ENCODE peak calls at places on chromosomes 12 and 14, in eight cellular contexts. V is GM10248; I is CMK; H is Kasumi-1; P is HCEC 1CT; E is stimulated activated CD4-positive, alpha-beta T cell treated with anti-CD3 and anti-CD28 coated beads, Interleukin-2, amount 100 ng/mL, for 48 hours; K is MCF 10A; M is EL. F is an unnamed sample.

GRCh38 chr12:103016381-103016780 is 58.9 kb downstream of the ASCL1 start:
- DNase-seq in V (no peak), I (no peak), H (no peak), P (no peak), E (no peak), K (no peak), M (no peak), F (no peak)

GRCh38 chr12:958449-959123 is 9.1 kb upstream of the RAD52 start:
- DNase-seq in V (peak), I (no peak), H (no peak), P (no peak), E (no peak), K (no peak), M (no peak), F (peak)

GRCh38 chr14:50736932-50737419 is 68.9 kb upstream of the SAV1 start:
- DNase-seq in V (peak), I (no peak), H (no peak), P (no peak), E (peak), K (no peak), M (no peak), F (peak)

GRCh38 chr12:80041691-80042090 is 57.6 kb upstream of the OTOGL start:
- DNase-seq in V (no peak), I (no peak), H (no peak), P (peak), E (no peak), K (peak), M (peak), F (no peak)

GRCh38 chr12:30822385-30823139 is 67.8 kb upstream of the CAPRIN2 start:
- DNase-seq in V (peak), I (no peak), H (peak), P (no peak), E (no peak), K (peak), M (peak), F (peak)

GRCh38 chr12:113135178-113136127 is at the start of gene RASAL1:
- DNase-seq in V (peak), I (no peak), H (peak), P (no peak), E (peak), K (peak), M (no peak), F (peak)

GRCh38 chr14:68522510-68523325 is 270.1 kb downstream of the ZFP36L1 start:
- DNase-seq in V (no peak), I (no peak), H (no peak), P (no peak), E (no peak), K (no peak), M (no peak), F (no peak)

GRCh38 chr14:77026166-77026929 is 2.2 kb downstream of the IRF2BPL start:
- DNase-seq in V (no peak), I (no peak), H (no peak), P (no peak), E (no peak), K (peak), M (peak), F (no peak)

GRCh38 chr12:116731801-116732200 is 6.1 kb downstream of the SPRING1 start:
- DNase-seq in V (no peak), I (no peak), H (no peak), P (no peak), E (no peak), K (no peak), M (no peak), F (no peak)